ENCODE peak calls at places on chromosomes 2 and 18, in six cellular contexts. V is heart left ventricle, Y is A549, I is HepG2, S is spleen, X is IMR-90. L is an unnamed sample.

GRCh38 chr2:42951263-42951938 is 159.0 kb upstream of the HAAO start:
- DNase-seq in V (peak; percentile 59), Y (no peak), I (no peak), S (no peak), X (no peak), L (no peak)

GRCh38 chr18:32333781-32334180 is 136.9 kb downstream of the GAREM1 start:
- DNase-seq in V (peak; percentile 15), Y (no peak), I (no peak), S (no peak), X (no peak), L (no peak)

GRCh38 chr2:32864337-32864736 is 82.4 kb upstream of the LTBP1 start:
- DNase-seq in V (no peak), Y (peak; percentile 21), I (no peak), S (no peak), X (peak; percentile 72), L (no peak)

GRCh38 chr2:65550246-65550645 is 117.8 kb upstream of the SPRED2 start:
- DNase-seq in V (no peak), Y (no peak), I (no peak), S (no peak), X (no peak), L (no peak)

GRCh38 chr2:175418224-175418843 is 236.8 kb upstream of the ATP5MC3 start:
- DNase-seq in V (no peak), Y (no peak), I (no peak), S (no peak), X (no peak), L (no peak)

GRCh38 chr18:35582310-35582682 is 756 bp downstream of the GALNT1 start:
- DNase-seq in V (no peak), Y (no peak), I (no peak), S (no peak), X (no peak), L (no peak)

GRCh38 chr2:158042245-158042644 is 59.4 kb upstream of the UPP2 start:
- DNase-seq in V (no peak), Y (no peak), I (no peak), S (no peak), X (no peak), L (no peak)

GRCh38 chr2:95348609-95349567 is 51.7 kb downstream of the KCNIP3 start:
- DNase-seq in V (no peak), Y (no peak), I (no peak), S (no peak), X (peak; percentile 43), L (no peak)

GRCh38 chr18:8635087-8635486 is 25.9 kb downstream of the RAB12 start:
- DNase-seq in V (no peak), Y (no peak), I (no peak), S (no peak), X (peak; percentile 56), L (no peak)

GRCh38 chr18:24818451-24818850 is 358.0 kb downstream of the HRH4 start:
- DNase-seq in V (no peak), Y (no peak), I (no peak), S (no peak), X (no peak), L (no peak)

GRCh38 chr18:62741118-62741566 is 25.8 kb downstream of the PHLPP1 start:
- DNase-seq in V (no peak), Y (peak; percentile 82), I (peak; percentile 93), S (no peak), X (peak; percentile 61), L (no peak)

GRCh38 chr2:8550932-8551621 is 130.8 kb upstream of the ID2 start:
- DNase-seq in V (no peak), Y (no peak), I (no peak), S (peak; percentile 60), X (no peak), L (no peak)

GRCh38 chr2:105236060-105236424 is 5.5 kb upstream of the GPR45 start:
- DNase-seq in V (no peak), Y (no peak), I (no peak), S (no peak), X (no peak), L (no peak)

GRCh38 chr2:209523041-209523740 is 99.3 kb downstream of the MAP2 start:
- DNase-seq in V (no peak), Y (no peak), I (no peak), S (no peak), X (no peak), L (no peak)

GRCh38 chr2:151275291-151275690 is 13.6 kb upstream of the RBM43 start:
- DNase-seq in V (no peak), Y (no peak), I (no peak), S (no peak), X (no peak), L (no peak)

GRCh38 chr2:27378096-27378808 is 2.3 kb downstream of the ZNF513 start:
- DNase-seq in V (peak; percentile 20), Y (peak; percentile 52), I (peak; percentile 25), S (peak; percentile 78), X (no peak), L (peak; percentile 65)

GRCh38 chr2:197300139-197300538 is 10.4 kb downstream of the ANKRD44 start:
- DNase-seq in V (no peak), Y (no peak), I (no peak), S (no peak), X (no peak), L (no peak)

GRCh38 chr18:11570770-11571169 is 38.6 kb upstream of the SLC35G4 start:
- DNase-seq in V (no peak), Y (peak; percentile 21), I (no peak), S (no peak), X (peak; percentile 24), L (no peak)

GRCh38 chr2:218008060-218009040 is 5.6 kb upstream of the TNS1 start:
- DNase-seq in V (peak; percentile 36), Y (no peak), I (no peak), S (no peak), X (peak; percentile 79), L (no peak)

GRCh38 chr2:190649798-190650390 is 1.0 kb downstream of the NAB1 start:
- DNase-seq in V (no peak), Y (peak; percentile 46), I (peak; percentile 47), S (no peak), X (peak; percentile 43), L (peak; percentile 7)

GRCh38 chr2:135494917-135495316 is 36.1 kb downstream of the ZRANB3 start:
- DNase-seq in V (no peak), Y (no peak), I (no peak), S (no peak), X (no peak), L (no peak)

GRCh38 chr18:13726972-13727331 is 479 bp downstream of the RNMT start:
- DNase-seq in V (no peak), Y (peak; percentile 43), I (peak; percentile 43), S (no peak), X (peak; percentile 56), L (no peak)

GRCh38 chr18:37698508-37699035 is 133.0 kb upstream of the CELF4 start:
- DNase-seq in V (no peak), Y (no peak), I (no peak), S (no peak), X (no peak), L (no peak)

GRCh38 chr2:70087703-70088507 is 628 bp downstream of the PCBP1 start:
- DNase-seq in V (peak; percentile 54), Y (peak; percentile 74), I (peak; percentile 64), S (peak; percentile 93), X (peak; percentile 58), L (peak; percentile 41)

GRCh38 chr18:74532511-74533025 is 1.7 kb upstream of the CNDP1 start:
- DNase-seq in V (no peak), Y (no peak), I (no peak), S (peak; percentile 42), X (no peak), L (no peak)

GRCh38 chr18:23283933-23284430 is 148.7 kb downstream of the CABLES1 start:
- DNase-seq in V (no peak), Y (peak; percentile 33), I (peak; percentile 65), S (no peak), X (peak; percentile 63), L (no peak)

GRCh38 chr2:237073552-237073951 is 12.1 kb upstream of the COPS8 start:
- DNase-seq in V (no peak), Y (no peak), I (no peak), S (no peak), X (peak; percentile 93), L (no peak)

GRCh38 chr2:2703127-2703526 is 372.1 kb upstream of the MYT1L start:
- DNase-seq in V (no peak), Y (no peak), I (no peak), S (no peak), X (no peak), L (no peak)
- TF ChIP-seq CTCF in V (no peak), Y (no peak), I (no peak), S (no peak), X (no peak), L (no peak)

GRCh38 chr2:133360190-133360589 is 208.1 kb downstream of the NCKAP5 start:
- DNase-seq in V (no peak), Y (no peak), I (no peak), S (no peak), X (no peak), L (no peak)

GRCh38 chr2:133360882-133361281 is 207.4 kb downstream of the NCKAP5 start:
- DNase-seq in V (no peak), Y (no peak), I (no peak), S (no peak), X (no peak), L (no peak)

GRCh38 chr2:133363884-133364283 is 204.4 kb downstream of the NCKAP5 start:
- DNase-seq in V (no peak), Y (no peak), I (no peak), S (no peak), X (no peak), L (no peak)

GRCh38 chr2:133364636-133365035 is 203.6 kb downstream of the NCKAP5 start:
- DNase-seq in V (no peak), Y (no peak), I (no peak), S (no peak), X (no peak), L (no peak)

DNA sequence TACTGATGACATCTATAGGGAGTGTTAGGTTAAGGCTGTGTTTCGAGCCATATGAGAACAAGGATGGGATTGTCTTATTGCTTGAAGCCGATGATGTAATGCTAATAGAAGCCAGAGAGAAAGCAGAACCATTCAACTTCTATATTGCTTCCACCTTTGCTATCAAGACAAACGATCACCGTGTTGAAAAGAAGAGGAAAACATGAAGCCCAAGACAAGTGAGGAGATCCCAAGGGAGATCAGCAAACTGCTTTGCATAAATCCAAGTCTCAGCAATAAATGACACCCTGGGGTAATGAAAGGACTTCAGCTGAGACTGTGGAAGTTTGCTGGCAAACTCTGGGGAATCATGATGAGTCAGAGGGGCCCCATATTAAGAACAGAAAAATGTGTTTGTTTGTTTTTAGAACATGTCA is 206.2 kb downstream of the NCKAP5 start:
- DNase-seq in V (no peak), Y (peak; percentile 9), I (no peak), S (no peak), X (peak; percentile 85), L (no peak)
- TF ChIP-seq POLR2A in V (no peak), Y (no peak), I (no peak), S (no peak), X (no peak), L (no peak)

DNA sequence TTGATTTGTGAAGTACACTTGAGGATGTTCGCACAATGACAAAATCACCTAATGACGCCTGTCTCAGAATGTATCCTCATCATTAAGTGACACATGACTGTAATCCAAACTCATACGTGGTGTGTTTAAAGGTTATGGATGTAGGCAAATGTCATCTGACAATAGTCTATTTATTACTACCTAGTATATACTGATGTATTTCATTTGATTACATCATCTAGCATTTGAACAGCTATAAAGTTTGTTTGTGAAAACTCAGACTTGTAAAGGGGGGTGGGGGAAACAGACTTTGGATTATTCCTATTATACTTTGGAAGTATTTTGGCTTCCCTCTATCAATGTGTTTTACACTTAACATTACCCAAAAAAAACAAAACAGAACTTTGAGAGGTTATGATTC is 129.9 kb downstream of the TANC1 start:
- DNase-seq in V (no peak), Y (peak; percentile 19), I (no peak), S (no peak), X (no peak), L (no peak)
- TF ChIP-seq CTCF in V (no peak), Y (no peak), I (no peak), S (no peak), X (no peak), L (no peak)

GRCh38 chr2:240767341-240767740 is 52.7 kb downstream of the KIF1A start:
- DNase-seq in V (no peak), Y (no peak), I (no peak), S (no peak), X (no peak), L (no peak)
- TF ChIP-seq POLR2A in V (no peak), Y (no peak), I (no peak), S (no peak), X (no peak), L (no peak)